ENCODE peak calls at places on chromosomes 2 and 18, in four cellular contexts. One of them, this sample, is unnamed.

GRCh38 chr2:105924271-105924670 is 179.6 kb downstream of the NCK2 start:
- DNase-seq in H1: no peak
- DNase-seq in mesendoderm: no peak
- DNase-seq in IMR-90: no peak
- DNase-seq in this sample: no peak

GRCh38 chr2:228731517-228731916 is 539.6 kb downstream of the PID1 start:
- DNase-seq in H1: peak; percentile 9
- DNase-seq in mesendoderm: peak; percentile 65
- DNase-seq in IMR-90: peak; percentile 68
- DNase-seq in this sample: no peak

GRCh38 chr2:216478151-216478550 is 20.5 kb upstream of the RPL37A start:
- DNase-seq in H1: no peak
- DNase-seq in mesendoderm: peak; percentile 70
- DNase-seq in IMR-90: peak; percentile 88
- DNase-seq in this sample: no peak

GRCh38 chr2:36438454-36438977 is 82.9 kb downstream of the CRIM1 start:
- DNase-seq in H1: no peak
- DNase-seq in mesendoderm: peak; percentile 47
- DNase-seq in IMR-90: peak; percentile 99
- DNase-seq in this sample: no peak

GRCh38 chr18:56161604-56162003 is 476.8 kb downstream of the TXNL1 start:
- DNase-seq in H1: no peak
- DNase-seq in mesendoderm: no peak
- DNase-seq in IMR-90: no peak
- DNase-seq in this sample: no peak

GRCh38 chr18:9055626-9056025 is 46.9 kb upstream of the NDUFV2 start:
- DNase-seq in H1: no peak
- DNase-seq in mesendoderm: no peak
- DNase-seq in IMR-90: no peak
- DNase-seq in this sample: no peak

GRCh38 chr2:239283288-239283945 is 117.4 kb downstream of the HDAC4 start:
- DNase-seq in H1: no peak
- DNase-seq in mesendoderm: no peak
- DNase-seq in IMR-90: no peak
- DNase-seq in this sample: no peak

GRCh38 chr2:24304098-24304497 is 56.2 kb downstream of the ITSN2 start:
- DNase-seq in H1: no peak
- DNase-seq in mesendoderm: no peak
- DNase-seq in IMR-90: peak; percentile 97
- DNase-seq in this sample: no peak

GRCh38 chr2:673016-673415 is 4.2 kb downstream of the TMEM18 start:
- DNase-seq in H1: no peak
- DNase-seq in mesendoderm: no peak
- DNase-seq in IMR-90: no peak
- DNase-seq in this sample: no peak

GRCh38 chr2:141863964-141864363 is 266.9 kb downstream of the LRP1B start:
- DNase-seq in H1: no peak
- DNase-seq in mesendoderm: no peak
- DNase-seq in IMR-90: no peak
- DNase-seq in this sample: no peak

GRCh38 chr2:207765541-207765940 is 4.2 kb downstream of the FZD5 start:
- DNase-seq in H1: no peak
- DNase-seq in mesendoderm: peak; percentile 86
- DNase-seq in IMR-90: no peak
- DNase-seq in this sample: peak; percentile 64

GRCh38 chr2:164840930-164841718 is 499 bp downstream of the COBLL1 start:
- DNase-seq in H1: no peak
- DNase-seq in mesendoderm: peak; percentile 92
- DNase-seq in IMR-90: peak; percentile 32
- DNase-seq in this sample: peak; percentile 72

GRCh38 chr2:133489641-133490411 is 78.4 kb downstream of the NCKAP5 start:
- DNase-seq in H1: no peak
- DNase-seq in mesendoderm: no peak
- DNase-seq in IMR-90: peak; percentile 52
- DNase-seq in this sample: no peak

GRCh38 chr2:236825989-236826510 is 256.4 kb downstream of the ACKR3 start:
- DNase-seq in H1: no peak
- DNase-seq in mesendoderm: no peak
- DNase-seq in IMR-90: no peak
- DNase-seq in this sample: no peak

GRCh38 chr2:223787358-223787757 is 50.0 kb downstream of the AP1S3 start:
- DNase-seq in H1: no peak
- DNase-seq in mesendoderm: no peak
- DNase-seq in IMR-90: no peak
- DNase-seq in this sample: no peak

GRCh38 chr2:125405816-125406215 is 1250.1 kb upstream of the GYPC start:
- DNase-seq in H1: no peak
- DNase-seq in mesendoderm: peak; percentile 84
- DNase-seq in IMR-90: peak; percentile 97
- DNase-seq in this sample: no peak

GRCh38 chr18:7517852-7518251 is 49.3 kb upstream of the PTPRM start:
- DNase-seq in H1: no peak
- DNase-seq in mesendoderm: no peak
- DNase-seq in IMR-90: no peak
- DNase-seq in this sample: no peak

GRCh38 chr18:75802681-75803080 is 375.2 kb upstream of the SMIM21 start:
- DNase-seq in H1: no peak
- DNase-seq in mesendoderm: no peak
- DNase-seq in IMR-90: no peak
- DNase-seq in this sample: no peak

GRCh38 chr2:75557474-75558131 is 3.1 kb downstream of the EVA1A start:
- DNase-seq in H1: no peak
- DNase-seq in mesendoderm: no peak
- DNase-seq in IMR-90: no peak
- DNase-seq in this sample: no peak

GRCh38 chr2:96952016-96952750 is 34.2 kb downstream of the FAM178B start:
- DNase-seq in H1: no peak
- DNase-seq in mesendoderm: no peak
- DNase-seq in IMR-90: no peak
- DNase-seq in this sample: no peak

GRCh38 chr18:32440478-32440877 is 30.2 kb downstream of the GAREM1 start:
- DNase-seq in H1: no peak
- DNase-seq in mesendoderm: no peak
- DNase-seq in IMR-90: no peak
- DNase-seq in this sample: no peak

GRCh38 chr2:80546766-80547165 is 242.2 kb upstream of the LRRTM1 start:
- DNase-seq in H1: no peak
- DNase-seq in mesendoderm: peak; percentile 46
- DNase-seq in IMR-90: no peak
- DNase-seq in this sample: peak; percentile 52

GRCh38 chr2:186644791-186645190 is 49.1 kb upstream of the FAM171B start:
- DNase-seq in H1: no peak
- DNase-seq in mesendoderm: no peak
- DNase-seq in IMR-90: no peak
- DNase-seq in this sample: no peak

GRCh38 chr2:96103906-96104861 is 12.2 kb downstream of the ADRA2B start:
- DNase-seq in H1: no peak
- DNase-seq in mesendoderm: no peak
- DNase-seq in IMR-90: no peak
- DNase-seq in this sample: peak; percentile 22

GRCh38 chr2:224892574-224893204 is 149.6 kb downstream of the DOCK10 start:
- DNase-seq in H1: no peak
- DNase-seq in mesendoderm: peak; percentile 7
- DNase-seq in IMR-90: no peak
- DNase-seq in this sample: peak; percentile 51

GRCh38 chr18:70021498-70021897 is 73.8 kb upstream of the CD226 start:
- DNase-seq in H1: no peak
- DNase-seq in mesendoderm: no peak
- DNase-seq in IMR-90: no peak
- DNase-seq in this sample: no peak

GRCh38 chr2:206115026-206115578 is 29.1 kb upstream of the INO80D start:
- DNase-seq in H1: no peak
- DNase-seq in mesendoderm: no peak
- DNase-seq in IMR-90: no peak
- DNase-seq in this sample: no peak

GRCh38 chr2:147045113-147045512 is 799.7 kb upstream of the ACVR2A start:
- DNase-seq in H1: peak; percentile 41
- DNase-seq in mesendoderm: peak; percentile 72
- DNase-seq in IMR-90: peak; percentile 22
- DNase-seq in this sample: peak; percentile 68

GRCh38 chr18:58992301-58993231 is 127.9 kb downstream of the ZNF532 start:
- DNase-seq in H1: no peak
- DNase-seq in mesendoderm: no peak
- DNase-seq in IMR-90: no peak
- DNase-seq in this sample: no peak

GRCh38 chr2:44433841-44434240 is 72.1 kb downstream of the CAMKMT start:
- DNase-seq in H1: no peak
- DNase-seq in mesendoderm: peak; percentile 82
- DNase-seq in IMR-90: no peak
- DNase-seq in this sample: no peak

GRCh38 chr2:72222829-72223564 is 75.3 kb upstream of the CYP26B1 start:
- DNase-seq in H1: no peak
- DNase-seq in mesendoderm: no peak
- DNase-seq in IMR-90: peak; percentile 87
- DNase-seq in this sample: no peak

GRCh38 chr2:237886702-237887481 is 27.5 kb downstream of the RAMP1 start:
- DNase-seq in H1: no peak
- DNase-seq in mesendoderm: no peak
- DNase-seq in IMR-90: peak; percentile 80
- DNase-seq in this sample: no peak

GRCh38 chr2:29336741-29337340 is 221.6 kb downstream of the CLIP4 start:
- DNase-seq in H1: no peak
- DNase-seq in mesendoderm: no peak
- DNase-seq in IMR-90: no peak
- DNase-seq in this sample: no peak

GRCh38 chr2:166344286-166345113 is 31.2 kb downstream of the SCN9A start:
- DNase-seq in H1: no peak
- DNase-seq in mesendoderm: peak; percentile 3
- DNase-seq in IMR-90: peak; percentile 87
- DNase-seq in this sample: no peak

GRCh38 chr2:120079647-120080046 is 66.8 kb downstream of the EPB41L5 start:
- DNase-seq in H1: no peak
- DNase-seq in mesendoderm: no peak
- DNase-seq in IMR-90: no peak
- DNase-seq in this sample: no peak

GRCh38 chr2:162072976-162073775 is 839 bp downstream of the DPP4 start:
- DNase-seq in H1: no peak
- DNase-seq in mesendoderm: peak; percentile 31
- DNase-seq in IMR-90: peak; percentile 22
- DNase-seq in this sample: no peak

GRCh38 chr2:11914455-11914854 is 168.0 kb downstream of the LPIN1 start:
- DNase-seq in H1: no peak
- DNase-seq in mesendoderm: no peak
- DNase-seq in IMR-90: no peak
- DNase-seq in this sample: no peak

GRCh38 chr18:1805526-1805925 is 765.8 kb downstream of the METTL4 start:
- DNase-seq in H1: no peak
- DNase-seq in mesendoderm: no peak
- DNase-seq in IMR-90: no peak
- DNase-seq in this sample: no peak

GRCh38 chr2:17536416-17536815 is 4.1 kb upstream of the VSNL1 start:
- DNase-seq in H1: no peak
- DNase-seq in mesendoderm: no peak
- DNase-seq in IMR-90: no peak
- DNase-seq in this sample: no peak

DNA sequence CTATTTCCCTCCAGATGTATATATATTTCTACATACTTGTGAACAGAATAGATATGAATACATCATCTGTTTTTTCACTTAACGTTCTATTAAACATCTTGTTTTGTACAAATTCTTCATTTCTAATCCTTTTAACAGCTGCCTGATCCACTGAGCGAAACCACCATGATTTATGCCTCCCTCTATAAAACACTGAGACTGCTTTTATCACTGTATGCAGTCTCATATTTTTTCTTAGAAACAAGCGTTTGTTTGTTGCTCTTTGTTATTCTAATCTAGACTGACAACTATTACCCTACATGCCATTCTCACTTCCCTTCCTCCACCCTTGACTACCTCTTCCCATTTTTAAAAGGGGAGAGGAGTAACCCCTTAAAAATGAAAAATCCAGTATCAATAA is 88.2 kb downstream of the DTNB start:
- DNase-seq in H1: no peak
- DNase-seq in mesendoderm: no peak
- DNase-seq in IMR-90: no peak
- DNase-seq in this sample: no peak
- H3K56ac ChIP-seq in H1: no peak overlapping the region
- H3K56ac ChIP-seq in mesendoderm: no peak overlapping the region
- H3K56ac ChIP-seq in IMR-90: no peak overlapping the region
- H3K56ac ChIP-seq in this sample: no peak overlapping the region

GRCh38 chr2:28049416-28049815 is 158.9 kb downstream of the BABAM2 start:
- DNase-seq in H1: no peak
- DNase-seq in mesendoderm: no peak
- DNase-seq in IMR-90: no peak
- DNase-seq in this sample: no peak
- H3K56ac ChIP-seq in H1: no peak overlapping the region
- H3K56ac ChIP-seq in mesendoderm: no peak overlapping the region
- H3K56ac ChIP-seq in IMR-90: no peak overlapping the region
- H3K56ac ChIP-seq in this sample: no peak overlapping the region

DNA sequence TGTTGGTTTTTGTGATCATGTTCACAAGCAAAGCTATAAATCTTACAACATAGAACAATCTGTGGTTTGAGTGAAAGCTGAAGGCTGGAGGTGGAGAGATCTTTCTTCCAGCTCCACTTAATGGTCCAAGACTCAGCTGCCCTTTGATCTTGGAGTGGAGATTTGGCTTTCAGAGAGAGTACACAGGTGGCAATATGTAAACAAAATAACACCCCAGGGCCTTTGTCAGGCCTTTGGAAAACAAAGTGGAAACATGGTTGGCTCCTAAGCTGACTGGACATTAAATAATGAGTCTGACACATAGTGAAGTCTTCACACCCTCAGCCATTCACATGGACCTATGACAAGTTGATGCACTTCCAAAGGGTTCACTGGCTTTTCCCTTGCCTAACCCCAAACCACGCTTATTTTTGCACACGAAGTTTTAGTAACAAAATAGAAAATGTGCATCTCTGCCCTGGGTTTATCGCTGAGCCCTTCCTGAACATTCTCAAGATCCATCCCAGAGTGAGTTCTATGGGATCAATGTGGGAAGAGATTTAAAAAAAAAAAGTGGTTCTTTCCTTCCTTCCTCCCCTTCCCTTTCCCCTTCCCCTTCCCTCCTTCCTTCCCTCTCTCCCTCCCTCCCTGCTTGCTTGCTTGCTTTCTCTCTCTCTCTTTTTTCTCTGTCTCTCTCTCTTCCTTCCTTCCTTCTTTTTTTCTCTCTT is 201.2 kb upstream of the NT5C1B start:
- DNase-seq in H1: no peak
- DNase-seq in mesendoderm: no peak
- DNase-seq in IMR-90: no peak
- DNase-seq in this sample: no peak
- H3K56ac ChIP-seq in H1: no peak overlapping the region
- H3K56ac ChIP-seq in mesendoderm: no peak overlapping the region
- H3K56ac ChIP-seq in IMR-90: no peak overlapping the region
- H3K56ac ChIP-seq in this sample: no peak overlapping the region

DNA sequence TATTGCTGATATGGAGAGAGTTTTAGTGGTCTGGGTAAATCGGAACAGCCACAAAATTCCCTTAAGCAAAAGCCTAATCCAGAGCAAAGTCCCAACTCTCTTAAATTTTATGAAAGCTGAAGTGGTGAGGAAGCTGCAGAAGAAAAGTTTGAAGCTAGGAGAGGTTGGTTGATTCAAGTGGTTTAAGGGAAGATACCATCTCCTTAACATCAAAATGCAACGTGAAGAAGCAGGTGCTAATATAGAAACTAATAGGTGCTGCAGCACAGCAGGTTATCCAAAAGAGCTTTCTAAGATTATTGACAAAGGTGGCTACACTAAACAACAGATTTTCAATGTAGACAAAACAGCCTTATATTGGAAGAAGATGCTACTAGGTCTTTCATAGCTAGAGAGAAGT is 28.3 kb upstream of the CD8A start:
- DNase-seq in H1: no peak
- DNase-seq in mesendoderm: no peak
- DNase-seq in IMR-90: no peak
- DNase-seq in this sample: no peak
- H3K56ac ChIP-seq in H1: no peak overlapping the region
- H3K56ac ChIP-seq in mesendoderm: no peak overlapping the region
- H3K56ac ChIP-seq in IMR-90: no peak overlapping the region
- H3K56ac ChIP-seq in this sample: no peak overlapping the region

This sample was measured in H9.